ENCODE peak calls at places on chromosomes 5 and 9, in five cellular contexts. W, V, I, M and C are unnamed samples.

GRCh38 chr5:110969502-110969901 is 102.0 kb upstream of the TSLP start:
- DNase-seq in W (no peak), V (no peak), I (no peak), M (no peak), C (no peak)

GRCh38 chr9:130262061-130262745 is 3.4 kb upstream of the HMCN2 start:
- DNase-seq in W (no peak), V (no peak), I (no peak), M (no peak), C (no peak)

GRCh38 chr9:8762676-8763075 is 963.1 kb upstream of the DMAC1 start:
- DNase-seq in W (no peak), V (no peak), I (no peak), M (no peak), C (no peak)

GRCh38 chr9:124284237-124284831 is 26.6 kb downstream of the NEK6 start:
- DNase-seq in W (no peak), V (no peak), I (no peak), M (no peak), C (no peak)

GRCh38 chr9:122387526-122387925 is 16.7 kb downstream of the PTGS1 start:
- DNase-seq in W (no peak), V (no peak), I (no peak), M (no peak), C (no peak)

GRCh38 chr9:83505282-83505681 is 32.9 kb downstream of the FRMD3 start:
- DNase-seq in W (no peak), V (no peak), I (no peak), M (no peak), C (no peak)

GRCh38 chr5:1127991-1128785 is 16.3 kb upstream of the SLC12A7 start:
- DNase-seq in W (peak), V (no peak), I (no peak), M (no peak), C (no peak)

GRCh38 chr5:99019254-99019653 is 90.4 kb upstream of the CHD1 start:
- DNase-seq in W (no peak), V (no peak), I (no peak), M (no peak), C (no peak)

GRCh38 chr9:109436071-109436470 is 62.0 kb downstream of the PTPN3 start:
- DNase-seq in W (no peak), V (no peak), I (no peak), M (no peak), C (no peak)